ENCODE peak calls at places on chromosomes 5 and 9, in ten cellular contexts. Y is GM12865, S is putamen, L is EH, E is aorta, I is esophagus squamous epithelium, C is NCI-H2029 treated with DMSO at 0.1 percent for 48 hours, F is fibroblast of lung, N is caudate nucleus, V is T-helper 17 cell. X is an unnamed sample.

GRCh38 chr5:101102506-101102905 is 199.4 kb upstream of the ST8SIA4 start:
- DNase-seq in S (no peak), C (no peak), V (no peak), F (peak; percentile 11), N (no peak), Y (no peak), E (no peak), L (no peak), I (no peak), X (no peak)

GRCh38 chr9:120080781-120081180 is 499.2 kb downstream of the CDK5RAP2 start:
- DNase-seq in E (no peak), C (peak; percentile 25), V (no peak), S (peak; percentile 54), Y (no peak), F (no peak), N (no peak), I (no peak), L (no peak), X (no peak)

GRCh38 chr9:130701059-130702022 is 7.8 kb downstream of the EXOSC2 start:
- DNase-seq in E (peak; percentile 92), F (peak; percentile 73), N (no peak), I (no peak), S (peak; percentile 79), L (peak; percentile 86), C (peak; percentile 61), Y (peak; percentile 70), V (peak; percentile 70), X (peak; percentile 49)

GRCh38 chr9:115888131-115888530 is 265.5 kb upstream of the PAPPA start:
- DNase-seq in E (no peak), F (no peak), L (no peak), V (no peak), Y (no peak), S (no peak), C (no peak), I (no peak), N (no peak), X (no peak)

GRCh38 chr5:95296291-95296690 is 11.4 kb upstream of the MCTP1 start:
- DNase-seq in N (no peak), Y (no peak), L (no peak), F (no peak), C (no peak), E (no peak), V (no peak), S (no peak), I (no peak), X (no peak)

GRCh38 chr9:78595200-78595945 is 298.4 kb downstream of the PSAT1 start:
- DNase-seq in N (no peak), S (no peak), I (no peak), Y (no peak), L (peak; percentile 83), V (no peak), F (peak; percentile 56), C (no peak), E (no peak), X (no peak)

GRCh38 chr5:173498286-173498685 is 118.2 kb downstream of the BOD1 start:
- DNase-seq in F (peak; percentile 92), E (no peak), Y (no peak), S (no peak), C (no peak), N (no peak), V (no peak), I (no peak), L (peak; percentile 89), X (no peak)

GRCh38 chr5:172395483-172395882 is 58.8 kb downstream of the SH3PXD2B start:
- DNase-seq in S (no peak), I (no peak), E (no peak), N (no peak), F (peak; percentile 41), V (no peak), C (no peak), L (no peak), Y (no peak), X (no peak)

GRCh38 chr5:122773615-122774014 is 1.3 kb upstream of the SNX2 start:
- DNase-seq in C (no peak), N (no peak), Y (no peak), F (no peak), V (no peak), E (no peak), S (no peak), I (no peak), L (peak; percentile 54), X (no peak)

GRCh38 chr9:15243086-15243485 is 63.9 kb downstream of the TTC39B start:
- DNase-seq in F (peak; percentile 54), L (peak; percentile 62), S (no peak), E (no peak), C (no peak), I (no peak), Y (no peak), N (no peak), V (no peak), X (no peak)

X was measured in GM13977.